ENCODE peak calls at places on chromosomes 13 and 19, in ten cellular contexts. V is left ventricle myocardium inferior, G is thoracic aorta, I is ovary, E is osteoblast, O is brain microvascular endothelial cell, R is heart right ventricle, C is right atrium auricular region, M is fibroblast of villous mesenchyme, F is PC-9. D is an unnamed sample.

GRCh38 chr13:113192279-113192678 is 16.2 kb downstream of the PCID2 start:
- DNase-seq in E (no peak), O (no peak), M (no peak), F (no peak), G (no peak), C (no peak), V (no peak), I (no peak), R (no peak), D (no peak)

GRCh38 chr13:78183737-78184136 is 265.1 kb upstream of the EDNRB start:
- DNase-seq in E (no peak), G (no peak), V (no peak), M (no peak), I (no peak), C (no peak), O (no peak), F (no peak), R (no peak), D (no peak)

GRCh38 chr13:60572003-60572792 is 175.2 kb downstream of the TDRD3 start:
- DNase-seq in F (peak), V (no peak), C (no peak), I (no peak), O (peak), E (no peak), G (no peak), R (no peak), M (peak), D (peak)

GRCh38 chr19:47225746-47226425 is 5.1 kb downstream of the BBC3 start:
- DNase-seq in R (peak), C (peak), G (peak), F (peak), M (peak), V (peak), O (peak), I (peak), E (peak), D (peak)

GRCh38 chr19:6997679-6998445 is 23.4 kb downstream of the MBD3L2B start:
- DNase-seq in I (no peak), M (no peak), G (no peak), V (no peak), O (no peak), R (no peak), F (no peak), E (peak), C (no peak), D (no peak)

GRCh38 chr19:5470264-5470671 is 15.1 kb downstream of the ZNRF4 start:
- DNase-seq in M (no peak), O (no peak), F (peak), C (no peak), I (no peak), V (no peak), R (no peak), G (no peak), E (no peak), D (no peak)

GRCh38 chr19:40691421-40692211 is 1.2 kb upstream of the NUMBL start:
- DNase-seq in M (no peak), O (no peak), I (peak), F (no peak), C (no peak), V (no peak), E (peak), G (no peak), R (no peak), D (peak)

GRCh38 chr13:23450340-23451046 is 17.0 kb upstream of the SACS start:
- DNase-seq in O (no peak), F (no peak), E (no peak), M (no peak), V (no peak), C (no peak), G (no peak), I (no peak), R (no peak), D (no peak)

GRCh38 chr13:76454991-76455390 is 431.2 kb downstream of the KCTD12 start:
- DNase-seq in F (no peak), R (no peak), C (no peak), V (no peak), E (no peak), O (no peak), M (no peak), I (no peak), G (no peak), D (peak)

GRCh38 chr13:31747966-31748365 is 8.6 kb downstream of the RXFP2 start:
- DNase-seq in M (peak), I (no peak), C (no peak), F (no peak), G (no peak), O (no peak), V (no peak), E (no peak), R (no peak), D (no peak)

GRCh38 chr13:26926371-26926770 is 165.8 kb upstream of the GPR12 start:
- DNase-seq in E (no peak), F (no peak), R (no peak), V (no peak), G (no peak), O (no peak), I (no peak), C (no peak), M (no peak), D (no peak)

GRCh38 chr19:27580906-27581305 is 1632.0 kb downstream of the UQCRFS1 start:
- DNase-seq in M (no peak), F (no peak), G (no peak), V (no peak), E (no peak), C (no peak), R (no peak), O (no peak), I (no peak), D (no peak)

GRCh38 chr19:45569619-45570421 is 14.8 kb downstream of the OPA3 start:
- DNase-seq in C (no peak), M (peak), V (peak), G (no peak), E (no peak), O (no peak), R (peak), I (no peak), F (peak), D (no peak)

GRCh38 chr19:33621811-33622504 is at the start of gene CHST8:
- DNase-seq in G (no peak), I (peak), C (no peak), O (no peak), R (peak), V (peak), E (peak), F (no peak), M (peak), D (no peak)

GRCh38 chr13:26025196-26025595 is 26.6 kb downstream of the SHISA2 start:
- DNase-seq in I (no peak), V (no peak), R (no peak), C (no peak), M (no peak), G (no peak), F (no peak), O (no peak), E (no peak), D (peak)

GRCh38 chr13:28268800-28269223 is 130.5 kb downstream of the PAN3 start:
- DNase-seq in E (no peak), V (no peak), C (no peak), R (no peak), G (no peak), F (no peak), I (no peak), O (no peak), M (no peak), D (no peak)

GRCh38 chr13:45850020-45850613 is 1.4 kb downstream of the SIAH3 start:
- DNase-seq in V (no peak), I (no peak), E (no peak), M (no peak), F (no peak), O (no peak), C (no peak), R (no peak), G (no peak), D (no peak)

GRCh38 chr13:75787249-75787940 is 151.3 kb downstream of the LMO7 start:
- DNase-seq in E (peak), O (peak), F (no peak), C (no peak), M (peak), R (no peak), G (no peak), V (no peak), I (no peak), D (peak)

GRCh38 chr19:35521124-35521743 is 6.9 kb downstream of the SBSN start:
- DNase-seq in O (no peak), I (no peak), C (no peak), E (peak), M (no peak), R (no peak), V (no peak), G (no peak), F (no peak), D (no peak)

GRCh38 chr19:53868892-53869804 is 1.5 kb downstream of the MYADM start:
- DNase-seq in M (peak), R (peak), E (peak), C (peak), O (peak), F (peak), I (peak), V (peak), G (peak), D (peak)

GRCh38 chr13:39269411-39269810 is 231.2 kb downstream of the NHLRC3 start:
- DNase-seq in I (no peak), V (no peak), O (no peak), E (no peak), R (no peak), C (no peak), M (no peak), G (no peak), F (no peak), D (no peak)

GRCh38 chr13:37090912-37091311 is 14.6 kb downstream of the CSNK1A1L start:
- DNase-seq in O (no peak), F (no peak), V (no peak), M (no peak), E (no peak), G (no peak), R (no peak), I (no peak), C (no peak), D (no peak)

GRCh38 chr13:37089495-37089894 is 16.0 kb downstream of the CSNK1A1L start:
- DNase-seq in R (no peak), F (no peak), G (no peak), O (no peak), C (no peak), E (no peak), I (no peak), V (no peak), M (no peak), D (no peak)

DNA sequence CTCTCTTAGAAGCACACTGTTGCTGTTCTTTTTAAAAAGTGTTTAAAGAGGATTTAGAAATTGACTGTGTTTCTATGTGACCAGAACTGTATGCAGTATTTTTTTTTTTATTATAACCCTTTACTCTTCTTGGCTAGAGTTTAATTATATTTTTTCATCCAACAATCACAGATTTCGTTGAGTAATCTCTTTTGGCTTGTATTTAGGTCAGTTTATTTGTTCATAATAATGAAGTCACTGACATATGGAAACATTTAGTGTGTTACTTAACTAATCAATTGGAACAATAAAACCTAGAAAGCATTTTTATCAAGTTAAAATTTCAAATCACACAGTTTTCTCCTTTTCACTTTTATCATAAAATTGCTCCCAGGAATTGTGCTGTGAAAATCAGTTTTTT is 19.8 kb downstream of the CSNK1A1L start:
- DNase-seq in C (no peak), O (no peak), M (no peak), I (no peak), G (no peak), F (no peak), E (no peak), V (no peak), R (no peak), D (no peak)
- H3K4me3 ChIP-seq in C (no peak), O (no peak), M (no peak), I (no peak), G (no peak), F (no peak), E (no peak), V (no peak), R (no peak), D (no peak)

GRCh38 chr19:1247747-1248453 is 483 bp upstream of the MIDN start:
- DNase-seq in C (peak), V (peak), M (peak), E (peak), G (no peak), I (peak), O (peak), R (peak), F (peak), D (peak)
- H3K4me3 ChIP-seq in C (peak), V (peak), M (peak), E (peak), G (peak), I (peak), O (peak), R (peak), F (peak), D (peak)

GRCh38 chr19:10430505-10431253 is 10.3 kb downstream of the PDE4A start:
- DNase-seq in E (peak), G (no peak), M (peak), C (no peak), R (peak), I (no peak), O (no peak), F (no peak), V (peak), D (peak)
- H3K4me3 ChIP-seq in E (peak), G (peak), M (peak), C (peak), R (peak), I (peak), O (peak), F (peak), V (peak), D (peak)

DNA sequence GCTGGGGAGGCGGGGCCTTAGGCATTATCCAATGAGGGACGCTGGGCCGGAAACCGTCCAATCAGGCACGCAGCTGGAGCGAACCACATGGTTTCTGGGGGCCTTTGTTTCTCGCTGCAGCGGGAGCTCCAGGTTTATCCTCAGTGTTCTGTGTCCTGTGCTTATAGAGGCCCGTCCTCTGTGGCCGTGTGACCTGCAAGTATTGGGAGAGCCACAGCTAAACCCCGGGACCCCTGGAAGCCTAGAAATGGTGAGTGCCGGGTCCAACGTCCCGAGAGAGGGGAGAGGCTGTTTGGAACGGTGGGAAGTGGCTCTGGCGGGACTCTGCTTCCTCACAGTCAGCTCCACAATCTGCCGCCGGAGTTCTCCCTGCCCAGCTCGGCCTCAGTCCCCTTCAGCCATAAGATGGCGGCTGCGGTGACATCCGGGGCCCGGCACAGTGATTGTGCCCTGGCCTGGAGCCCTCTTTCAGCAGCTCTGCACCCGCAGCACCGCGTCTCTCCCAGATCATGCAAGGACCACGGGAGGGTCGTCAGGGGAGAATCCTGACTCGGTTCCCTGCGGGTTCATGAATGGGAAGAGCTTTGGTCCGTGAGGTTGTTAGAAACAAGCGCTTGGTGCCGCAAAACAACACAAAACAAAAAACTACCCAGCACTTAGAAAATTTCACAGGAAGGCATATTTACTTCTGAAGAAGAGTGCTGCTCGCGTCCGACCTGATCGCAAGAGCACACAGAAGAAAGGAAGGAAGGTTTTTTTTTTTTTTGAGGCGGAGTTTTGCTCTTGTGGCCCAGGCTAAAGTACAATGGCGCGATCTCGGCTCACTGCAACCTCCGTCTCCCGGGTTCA is at the start of gene ZNF253:
- DNase-seq in E (peak), I (peak), F (peak), R (peak), M (peak), V (peak), G (peak), O (peak), C (peak), D (peak)
- H3K4me3 ChIP-seq in E (peak), I (peak), F (peak), R (peak), M (peak), V (peak), G (peak), O (peak), C (peak), D (peak)

GRCh38 chr13:51168623-51169022 is 53.6 kb upstream of the FAM124A start:
- DNase-seq in I (no peak), R (no peak), V (no peak), G (no peak), O (no peak), C (no peak), F (no peak), E (no peak), M (no peak), D (no peak)
- H3K4me3 ChIP-seq in I (no peak), R (no peak), V (no peak), G (no peak), O (no peak), C (no peak), F (no peak), E (no peak), M (no peak), D (no peak)

GRCh38 chr13:29885967-29886366 is 35.5 kb upstream of the UBL3 start:
- DNase-seq in O (no peak), V (no peak), M (no peak), E (no peak), F (no peak), G (no peak), C (no peak), I (no peak), R (no peak), D (no peak)
- H3K4me3 ChIP-seq in O (no peak), V (no peak), M (no peak), E (no peak), F (no peak), G (no peak), C (no peak), I (no peak), R (no peak), D (no peak)

GRCh38 chr19:51065221-51065960 is 499 bp upstream of the KLK13 start:
- DNase-seq in O (no peak), M (no peak), C (no peak), R (no peak), E (peak), I (no peak), F (no peak), V (no peak), G (no peak), D (no peak)
- H3K4me3 ChIP-seq in O (no peak), M (no peak), C (peak), R (no peak), E (peak), I (no peak), F (no peak), V (peak), G (no peak), D (no peak)

DNA sequence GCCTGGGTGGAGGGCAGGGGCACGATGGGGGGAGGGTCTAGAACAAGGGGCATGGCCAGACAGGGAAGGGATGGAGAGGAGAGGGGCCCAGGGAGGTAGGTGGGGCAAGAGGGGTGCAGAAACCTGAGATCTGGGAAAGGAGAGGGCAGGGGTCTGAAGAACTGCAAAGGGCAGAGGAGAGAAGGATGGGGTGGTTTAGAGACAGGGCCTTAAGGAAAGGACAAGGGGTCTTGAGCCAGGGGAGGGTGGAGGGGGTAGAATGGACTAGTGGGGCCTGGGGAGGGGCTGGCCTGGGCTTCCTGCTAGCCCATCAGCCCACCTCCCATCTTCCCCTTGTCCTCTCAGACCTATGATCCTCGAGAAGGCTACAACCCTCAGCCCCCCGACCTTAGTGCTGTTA is 72.5 kb downstream of the RYR1 start:
- DNase-seq in F (no peak), O (no peak), G (no peak), E (peak), R (no peak), C (no peak), V (no peak), I (no peak), M (no peak), D (no peak)
- H3K4me3 ChIP-seq in F (no peak), O (no peak), G (no peak), E (no peak), R (no peak), C (no peak), V (no peak), I (no peak), M (no peak), D (no peak)

D was measured in mesenchymal stem cell.